ENCODE peak calls at places on chromosomes 12 and 14, in seven cellular contexts. C is HepG2, A is IMR-90, Z is GM12891, T is spleen, E is lower leg skin, M is ovary. U is an unnamed sample.

GRCh38 chr12:65308601-65309071 is 30.2 kb downstream of the MSRB3 start:
- DNase-seq in E (no peak), T (no peak), M (no peak), A (peak), Z (no peak), C (no peak), U (no peak)

GRCh38 chr12:12081836-12082497 is 11.2 kb downstream of the BCL2L14 start:
- DNase-seq in A (peak), E (peak), T (no peak), Z (peak), M (no peak), C (peak), U (peak)

GRCh38 chr14:52369305-52369781 is 55.2 kb downstream of the PTGER2 start:
- DNase-seq in A (peak), E (no peak), C (no peak), T (no peak), Z (no peak), M (no peak), U (no peak)

GRCh38 chr12:44000309-44000952 is 164.6 kb downstream of the TMEM117 start:
- DNase-seq in Z (no peak), C (peak), E (no peak), T (no peak), M (no peak), A (peak), U (peak)

GRCh38 chr12:27772328-27773049 is 7.5 kb upstream of the KLHL42 start:
- DNase-seq in C (no peak), A (peak), T (no peak), E (no peak), M (no peak), Z (no peak), U (no peak)

GRCh38 chr12:24970177-24970576 is 21.3 kb upstream of the BCAT1 start:
- DNase-seq in C (no peak), A (no peak), T (no peak), E (no peak), Z (no peak), M (no peak), U (no peak)

GRCh38 chr14:20002319-20002718 is 356 bp downstream of the OR4Q2 start:
- DNase-seq in Z (no peak), E (no peak), T (no peak), M (no peak), A (no peak), C (no peak), U (no peak)

GRCh38 chr12:75890141-75890540 is 141.4 kb downstream of the PHLDA1 start:
- DNase-seq in E (no peak), T (no peak), A (peak), M (no peak), Z (no peak), C (no peak), U (no peak)

GRCh38 chr12:131428086-131428685 is 282.7 kb upstream of the SFSWAP start:
- DNase-seq in Z (no peak), M (no peak), A (no peak), E (no peak), C (no peak), T (peak), U (no peak)

GRCh38 chr12:95740751-95741150 is 49.8 kb downstream of the NTN4 start:
- DNase-seq in Z (no peak), M (no peak), T (no peak), A (no peak), C (no peak), E (no peak), U (no peak)

GRCh38 chr14:92794547-92794941 is 439 bp downstream of the GOLGA5 start:
- DNase-seq in M (no peak), C (no peak), Z (peak), T (no peak), A (peak), E (peak), U (peak)

DNA sequence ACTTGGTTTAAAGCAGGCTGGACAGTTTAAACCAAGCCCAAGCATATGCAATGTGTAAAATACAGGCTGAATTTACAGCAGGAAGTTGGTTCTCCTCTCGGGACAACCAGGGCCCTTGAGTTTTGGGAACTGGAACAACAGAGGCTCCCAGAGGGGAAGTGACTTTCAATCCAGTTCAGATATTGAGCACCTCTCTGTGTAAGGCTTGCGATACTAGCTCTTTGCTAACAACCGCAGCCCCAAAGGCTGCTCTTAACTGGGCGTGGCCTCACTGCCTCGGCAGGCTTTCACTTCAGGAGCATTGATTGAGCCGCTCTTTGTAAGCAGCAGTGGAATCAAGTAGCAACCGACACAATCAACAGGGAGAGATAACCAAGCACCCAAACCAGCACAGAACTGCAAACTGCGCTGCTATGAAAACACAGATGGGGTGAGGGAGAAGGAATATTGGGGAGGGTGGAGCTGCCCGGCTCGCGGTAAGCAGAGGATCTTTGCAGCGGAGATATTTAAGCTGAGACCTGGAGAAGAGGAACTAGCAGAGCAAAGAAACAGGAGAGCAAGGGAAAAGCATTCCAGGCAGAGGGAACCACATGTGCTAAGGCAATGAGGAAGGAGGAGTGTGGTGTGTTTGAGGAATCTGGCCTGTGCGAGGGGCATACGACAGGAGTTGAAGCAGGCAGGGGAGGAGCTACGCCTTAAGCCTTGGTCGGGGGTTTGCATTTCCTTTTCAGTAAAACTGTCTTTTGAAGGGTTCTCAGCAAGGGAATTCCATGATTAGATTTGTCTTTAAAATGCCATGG is 17.3 kb upstream of the YY1 start:
- DNase-seq in M (no peak), T (peak), E (peak), Z (no peak), C (peak), A (peak), U (peak)
- TF ChIP-seq POLR2A in M (no peak), T (no peak), E (no peak), Z (peak), C (peak), A (no peak), U (no peak)

DNA sequence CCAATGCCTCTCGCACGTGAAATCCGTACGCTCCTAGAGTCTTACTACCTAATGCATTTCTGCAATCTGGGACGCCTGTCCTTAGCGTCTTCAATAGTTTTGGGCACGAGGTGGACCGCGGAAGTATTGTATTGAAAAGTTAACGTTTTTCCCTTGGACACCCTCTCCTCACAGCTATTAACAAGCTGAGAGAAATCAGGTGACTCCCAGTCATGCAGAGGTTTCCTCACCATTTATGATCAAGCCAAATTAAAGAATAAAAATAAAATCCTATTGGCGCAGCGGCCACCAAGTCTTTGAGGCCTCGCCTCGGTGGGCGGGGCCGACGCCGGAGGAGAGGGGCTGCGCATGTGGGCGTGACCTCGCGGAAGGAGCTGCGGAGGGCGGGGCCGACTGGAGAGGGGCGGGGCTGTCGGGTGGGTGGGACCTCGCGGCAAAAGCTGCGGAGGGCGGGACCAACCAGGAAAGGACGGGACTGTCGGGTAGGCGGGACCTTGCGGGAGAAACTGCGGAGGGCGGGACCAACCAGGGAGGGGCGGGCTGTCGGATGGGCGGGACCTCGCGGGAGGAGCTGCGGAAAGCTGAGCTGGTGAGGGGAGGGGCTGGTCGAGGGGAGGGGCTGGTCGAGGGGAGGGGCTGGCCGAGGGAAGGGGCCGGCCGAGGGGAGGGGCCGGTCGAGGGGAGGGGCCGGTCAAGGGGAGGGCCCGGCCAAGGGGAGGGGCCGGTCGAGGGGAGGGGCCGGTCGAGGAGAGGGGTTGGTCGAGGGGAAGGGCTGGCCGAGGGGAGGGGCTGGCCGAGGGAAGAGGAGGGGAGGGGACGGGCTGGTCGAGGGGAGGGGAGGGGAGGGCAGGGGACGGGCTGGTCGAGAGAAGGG is 1.1 kb upstream of the PPP2R5C start:
- DNase-seq in A (peak), T (peak), M (peak), E (peak), C (peak), Z (peak), U (peak)
- TF ChIP-seq POLR2A in A (no peak), T (no peak), M (no peak), E (no peak), C (no peak), Z (no peak), U (no peak)

GRCh38 chr12:31589896-31590729 is 823 bp downstream of the DENND5B start:
- DNase-seq in E (peak), T (peak), C (peak), M (peak), Z (peak), A (peak), U (peak)
- TF ChIP-seq POLR2A in E (no peak), T (no peak), C (peak), M (peak), Z (no peak), A (peak), U (peak)

GRCh38 chr14:34462132-34462893 is at the start of gene SPTSSA:
- DNase-seq in C (peak), A (peak), T (peak), Z (peak), E (peak), M (peak), U (peak)
- TF ChIP-seq POLR2A in C (peak), A (peak), T (no peak), Z (peak), E (no peak), M (peak), U (peak)

DNA sequence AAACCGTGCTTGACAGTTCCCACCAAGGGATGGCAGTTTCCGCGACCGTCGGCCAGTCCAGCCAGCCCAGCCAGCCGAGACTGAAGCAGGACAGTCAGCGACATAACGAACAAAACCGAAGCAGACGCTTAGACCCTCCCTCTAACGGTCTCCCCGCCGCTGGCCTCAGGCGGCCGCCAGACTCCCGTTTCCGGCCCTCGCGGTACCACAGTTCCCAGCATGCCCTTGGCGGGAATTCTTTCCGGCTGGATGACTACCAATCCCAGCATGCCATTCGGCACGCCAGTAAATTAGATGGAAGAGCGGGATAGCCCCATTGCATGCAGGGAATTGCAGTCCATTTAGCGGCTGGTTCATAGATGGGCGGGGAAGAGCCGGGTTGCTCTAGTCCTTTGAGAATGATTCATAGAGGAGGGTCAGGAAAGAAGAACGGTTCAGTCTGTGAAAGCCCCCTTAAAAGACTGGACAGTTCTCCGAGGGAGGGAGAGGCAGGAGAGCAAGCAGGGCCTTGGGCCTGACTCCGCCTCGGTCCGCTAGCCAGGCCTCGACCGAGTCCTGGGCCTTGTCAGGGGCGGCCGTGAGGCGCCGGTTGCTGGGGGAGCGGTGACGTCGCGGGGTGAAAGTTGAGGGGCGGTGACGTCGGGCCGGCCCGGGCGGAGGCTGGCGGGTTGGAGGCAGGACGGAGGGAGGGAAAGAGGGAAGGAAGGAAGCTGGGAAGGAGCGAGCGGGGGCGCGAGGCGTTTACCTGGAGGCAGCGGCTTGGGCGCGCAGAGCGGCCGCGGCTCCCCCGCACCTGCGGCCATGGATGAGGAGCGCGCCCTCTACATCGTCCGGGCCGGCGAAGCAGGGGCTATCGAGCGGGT is at the start of gene RIC8B:
- DNase-seq in E (peak), Z (peak), T (peak), C (peak), M (peak), A (peak), U (peak)
- TF ChIP-seq POLR2A in E (no peak), Z (no peak), T (no peak), C (peak), M (peak), A (peak), U (peak)

GRCh38 chr14:94816113-94816512 is 46.2 kb upstream of the GSC start:
- DNase-seq in E (no peak), Z (no peak), C (no peak), M (no peak), A (no peak), T (no peak), U (no peak)

GRCh38 chr14:94823556-94824341 is 53.8 kb upstream of the GSC start:
- DNase-seq in C (peak), A (no peak), Z (no peak), T (no peak), M (no peak), E (no peak), U (peak)

GRCh38 chr14:94821705-94822104 is 51.8 kb upstream of the GSC start:
- DNase-seq in M (no peak), E (no peak), A (no peak), C (no peak), Z (no peak), T (no peak), U (no peak)

DNA sequence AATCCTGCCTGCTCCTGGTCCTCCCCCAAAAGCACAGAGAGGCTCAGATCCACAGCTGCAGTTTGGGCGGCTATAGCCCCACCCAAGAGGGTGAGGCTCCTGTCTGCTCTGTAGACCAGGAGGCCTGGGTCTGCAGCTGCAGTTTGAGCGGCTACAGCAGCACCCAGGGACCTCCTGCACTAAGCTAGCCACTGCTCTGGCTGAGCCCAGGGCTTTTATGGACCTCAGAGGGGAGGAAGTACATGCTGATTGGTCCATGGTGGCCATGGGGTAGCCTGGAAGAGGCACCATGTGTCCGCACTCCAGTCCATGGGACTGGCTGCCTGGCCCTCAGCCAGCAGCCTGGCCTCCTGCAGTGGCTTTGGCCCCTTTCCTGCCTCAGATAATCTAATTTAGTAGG is 49.6 kb upstream of the GSC start:
- DNase-seq in T (no peak), A (no peak), C (no peak), Z (no peak), M (no peak), E (no peak), U (no peak)
- TF ChIP-seq POLR2A in T (no peak), A (no peak), C (no peak), Z (no peak), M (no peak), E (no peak), U (no peak)

DNA sequence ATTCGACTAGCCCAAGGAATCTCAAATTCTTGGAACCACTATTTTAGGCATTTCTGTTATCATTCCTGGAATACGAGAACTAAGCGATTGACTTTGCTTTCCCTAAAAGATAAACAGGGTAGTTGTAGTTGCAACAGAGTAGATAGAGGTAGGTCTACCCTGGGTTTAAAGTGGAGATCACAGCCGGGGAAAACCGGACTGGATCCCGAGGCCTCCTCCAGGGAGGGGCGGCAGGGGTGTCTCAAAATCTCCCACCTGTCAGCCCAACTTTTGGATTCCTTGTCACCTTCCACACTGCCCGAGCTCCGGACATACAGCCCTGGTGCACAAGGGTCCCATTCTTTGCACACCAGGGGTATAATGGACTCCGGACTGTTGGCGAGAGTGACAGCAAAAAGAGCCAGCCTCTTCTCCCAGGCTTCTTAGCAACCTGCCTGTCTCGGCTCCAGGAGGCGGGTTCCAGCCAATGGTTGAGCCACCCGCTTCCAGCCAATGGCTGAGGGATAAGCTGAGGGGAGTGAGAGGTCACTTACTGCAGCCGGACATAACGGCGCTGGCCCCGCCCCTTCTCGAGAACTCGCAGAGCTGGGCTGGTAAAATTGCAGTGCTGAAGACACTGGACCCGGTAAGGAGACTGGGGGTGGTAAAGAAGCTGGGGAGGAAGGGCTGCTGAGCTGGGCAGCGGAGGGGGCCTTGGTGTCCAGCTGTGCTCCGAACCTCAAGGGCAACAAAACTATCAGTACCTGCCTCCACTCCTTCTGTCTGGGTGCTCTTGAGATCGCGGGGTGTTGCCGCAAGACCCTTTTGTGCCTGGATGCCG is at the start of gene SUOX:
- DNase-seq in T (peak), Z (peak), A (peak), E (peak), M (peak), C (peak), U (peak)
- TF ChIP-seq POLR2A in T (no peak), Z (peak), A (no peak), E (no peak), M (peak), C (peak), U (peak)

GRCh38 chr12:132494294-132495164 is 4.6 kb downstream of the FBRSL1 start:
- DNase-seq in T (no peak), Z (no peak), A (no peak), E (no peak), C (no peak), M (no peak), U (peak)
- TF ChIP-seq POLR2A in T (no peak), Z (no peak), A (no peak), E (no peak), C (peak), M (no peak), U (no peak)